ENCODE peak calls at places on chromosomes 16 and 17, in eight cellular contexts. One of them, this sample, is unnamed.
A peak's percentile ranks its signal among the peaks of the same experiment; 100 is the strongest.

GRCh38 chr17:49180303-49180702 is 30.1 kb downstream of the GNGT2 start:
- DNase-seq in A549: peak; percentile 69
- DNase-seq in neural progenitor cell: peak; percentile 66
- DNase-seq in tibial artery: peak; percentile 72
- DNase-seq in mucosa of descending colon: no peak
- DNase-seq in HCT116: peak; percentile 74
- DNase-seq in fibroblast of lung: peak; percentile 64
- DNase-seq in CD8-positive, alpha-beta T cell: peak; percentile 52
- DNase-seq in this sample: peak; percentile 71

GRCh38 chr16:27945233-27945975 is 118.1 kb downstream of the GSG1L start:
- DNase-seq in CD8-positive, alpha-beta T cell: no peak
- DNase-seq in mucosa of descending colon: no peak
- DNase-seq in A549: no peak
- DNase-seq in tibial artery: no peak
- DNase-seq in HCT116: no peak
- DNase-seq in fibroblast of lung: no peak
- DNase-seq in neural progenitor cell: peak; percentile 28
- DNase-seq in this sample: no peak

GRCh38 chr16:66523861-66524354 is 26.0 kb downstream of the TK2 start:
- DNase-seq in tibial artery: no peak
- DNase-seq in CD8-positive, alpha-beta T cell: peak; percentile 34
- DNase-seq in mucosa of descending colon: no peak
- DNase-seq in fibroblast of lung: no peak
- DNase-seq in A549: no peak
- DNase-seq in neural progenitor cell: no peak
- DNase-seq in HCT116: no peak
- DNase-seq in this sample: no peak

GRCh38 chr17:64683791-64684190 is 21.7 kb upstream of the SMURF2 start:
- DNase-seq in A549: no peak
- DNase-seq in HCT116: no peak
- DNase-seq in CD8-positive, alpha-beta T cell: no peak
- DNase-seq in mucosa of descending colon: no peak
- DNase-seq in tibial artery: no peak
- DNase-seq in neural progenitor cell: no peak
- DNase-seq in fibroblast of lung: no peak
- DNase-seq in this sample: no peak

GRCh38 chr16:80350066-80350465 is 190.7 kb upstream of the DYNLRB2 start:
- DNase-seq in A549: no peak
- DNase-seq in CD8-positive, alpha-beta T cell: no peak
- DNase-seq in mucosa of descending colon: no peak
- DNase-seq in fibroblast of lung: no peak
- DNase-seq in tibial artery: no peak
- DNase-seq in neural progenitor cell: no peak
- DNase-seq in HCT116: no peak
- DNase-seq in this sample: no peak

GRCh38 chr16:7839568-7839967 is 506.9 kb downstream of the RBFOX1 start:
- DNase-seq in fibroblast of lung: no peak
- DNase-seq in CD8-positive, alpha-beta T cell: no peak
- DNase-seq in tibial artery: no peak
- DNase-seq in neural progenitor cell: peak; percentile 55
- DNase-seq in mucosa of descending colon: no peak
- DNase-seq in HCT116: no peak
- DNase-seq in A549: no peak
- DNase-seq in this sample: no peak

GRCh38 chr17:77720946-77721822 is 237.3 kb upstream of the TNRC6C start:
- DNase-seq in A549: no peak
- DNase-seq in CD8-positive, alpha-beta T cell: no peak
- DNase-seq in fibroblast of lung: no peak
- DNase-seq in tibial artery: no peak
- DNase-seq in mucosa of descending colon: no peak
- DNase-seq in HCT116: no peak
- DNase-seq in neural progenitor cell: no peak
- DNase-seq in this sample: no peak

GRCh38 chr17:55735784-55736405 is 13.2 kb upstream of the TMEM100 start:
- DNase-seq in A549: peak; percentile 72
- DNase-seq in fibroblast of lung: peak; percentile 74
- DNase-seq in neural progenitor cell: peak; percentile 74
- DNase-seq in HCT116: peak; percentile 49
- DNase-seq in mucosa of descending colon: no peak
- DNase-seq in tibial artery: peak; percentile 54
- DNase-seq in CD8-positive, alpha-beta T cell: no peak
- DNase-seq in this sample: no peak

GRCh38 chr17:75231741-75232464 is 26.4 kb downstream of the NUP85 start:
- DNase-seq in tibial artery: no peak
- DNase-seq in mucosa of descending colon: no peak
- DNase-seq in fibroblast of lung: no peak
- DNase-seq in A549: no peak
- DNase-seq in neural progenitor cell: no peak
- DNase-seq in HCT116: no peak
- DNase-seq in CD8-positive, alpha-beta T cell: no peak
- DNase-seq in this sample: no peak

GRCh38 chr17:75231071-75231470 is 25.6 kb downstream of the NUP85 start:
- DNase-seq in fibroblast of lung: no peak
- DNase-seq in A549: no peak
- DNase-seq in neural progenitor cell: no peak
- DNase-seq in HCT116: no peak
- DNase-seq in mucosa of descending colon: no peak
- DNase-seq in CD8-positive, alpha-beta T cell: no peak
- DNase-seq in tibial artery: no peak
- DNase-seq in this sample: no peak

GRCh38 chr17:75227729-75228128 is 22.2 kb downstream of the NUP85 start:
- DNase-seq in fibroblast of lung: no peak
- DNase-seq in tibial artery: no peak
- DNase-seq in A549: no peak
- DNase-seq in mucosa of descending colon: no peak
- DNase-seq in HCT116: no peak
- DNase-seq in CD8-positive, alpha-beta T cell: no peak
- DNase-seq in neural progenitor cell: no peak
- DNase-seq in this sample: no peak

GRCh38 chr17:75228305-75228704 is 22.8 kb downstream of the NUP85 start:
- DNase-seq in CD8-positive, alpha-beta T cell: no peak
- DNase-seq in neural progenitor cell: no peak
- DNase-seq in A549: no peak
- DNase-seq in fibroblast of lung: no peak
- DNase-seq in mucosa of descending colon: no peak
- DNase-seq in tibial artery: peak; percentile 47
- DNase-seq in HCT116: no peak
- DNase-seq in this sample: no peak

GRCh38 chr17:75228847-75229246 is 23.4 kb downstream of the NUP85 start:
- DNase-seq in HCT116: no peak
- DNase-seq in mucosa of descending colon: no peak
- DNase-seq in CD8-positive, alpha-beta T cell: no peak
- DNase-seq in A549: no peak
- DNase-seq in tibial artery: peak; percentile 47
- DNase-seq in fibroblast of lung: no peak
- DNase-seq in neural progenitor cell: no peak
- DNase-seq in this sample: no peak
- H3K9me3 ChIP-seq in HCT116: no peaks in the 10 kb centered on the region
- H3K9me3 ChIP-seq in mucosa of descending colon: no peaks in the 10 kb centered on the region
- H3K9me3 ChIP-seq in CD8-positive, alpha-beta T cell: no peaks in the 10 kb centered on the region
- H3K9me3 ChIP-seq in A549: no peaks in the 10 kb centered on the region
- H3K9me3 ChIP-seq in tibial artery: no peaks in the 10 kb centered on the region
- H3K9me3 ChIP-seq in fibroblast of lung: no peaks in the 10 kb centered on the region
- H3K9me3 ChIP-seq in neural progenitor cell: no peaks in the 10 kb centered on the region
- H3K9me3 ChIP-seq in this sample: no peaks in the 10 kb centered on the region

GRCh38 chr17:8222380-8222629 is 11.9 kb upstream of the AURKB start:
- DNase-seq in CD8-positive, alpha-beta T cell: no peak
- DNase-seq in mucosa of descending colon: no peak
- DNase-seq in fibroblast of lung: no peak
- DNase-seq in A549: no peak
- DNase-seq in HCT116: peak; percentile 83
- DNase-seq in neural progenitor cell: peak; percentile 86
- DNase-seq in tibial artery: no peak
- DNase-seq in this sample: no peak

GRCh38 chr17:8224891-8225812 is 14.8 kb upstream of the AURKB start:
- DNase-seq in neural progenitor cell: no peak
- DNase-seq in A549: no peak
- DNase-seq in HCT116: no peak
- DNase-seq in CD8-positive, alpha-beta T cell: no peak
- DNase-seq in fibroblast of lung: no peak
- DNase-seq in mucosa of descending colon: no peak
- DNase-seq in tibial artery: no peak
- DNase-seq in this sample: no peak

GRCh38 chr17:8222630-8223355 is 12.4 kb upstream of the AURKB start:
- DNase-seq in neural progenitor cell: peak; percentile 92
- DNase-seq in tibial artery: peak; percentile 95
- DNase-seq in HCT116: peak; percentile 87
- DNase-seq in mucosa of descending colon: peak; percentile 97
- DNase-seq in CD8-positive, alpha-beta T cell: peak; percentile 82
- DNase-seq in A549: peak; percentile 98
- DNase-seq in fibroblast of lung: peak; percentile 95
- DNase-seq in this sample: peak; percentile 83

GRCh38 chr17:8221663-8222379 is 11.4 kb upstream of the AURKB start:
- DNase-seq in mucosa of descending colon: peak; percentile 83
- DNase-seq in tibial artery: peak; percentile 93
- DNase-seq in CD8-positive, alpha-beta T cell: peak; percentile 87
- DNase-seq in fibroblast of lung: peak; percentile 93
- DNase-seq in neural progenitor cell: peak; percentile 89
- DNase-seq in A549: peak; percentile 95
- DNase-seq in HCT116: no peak
- DNase-seq in this sample: peak; percentile 89

DNA sequence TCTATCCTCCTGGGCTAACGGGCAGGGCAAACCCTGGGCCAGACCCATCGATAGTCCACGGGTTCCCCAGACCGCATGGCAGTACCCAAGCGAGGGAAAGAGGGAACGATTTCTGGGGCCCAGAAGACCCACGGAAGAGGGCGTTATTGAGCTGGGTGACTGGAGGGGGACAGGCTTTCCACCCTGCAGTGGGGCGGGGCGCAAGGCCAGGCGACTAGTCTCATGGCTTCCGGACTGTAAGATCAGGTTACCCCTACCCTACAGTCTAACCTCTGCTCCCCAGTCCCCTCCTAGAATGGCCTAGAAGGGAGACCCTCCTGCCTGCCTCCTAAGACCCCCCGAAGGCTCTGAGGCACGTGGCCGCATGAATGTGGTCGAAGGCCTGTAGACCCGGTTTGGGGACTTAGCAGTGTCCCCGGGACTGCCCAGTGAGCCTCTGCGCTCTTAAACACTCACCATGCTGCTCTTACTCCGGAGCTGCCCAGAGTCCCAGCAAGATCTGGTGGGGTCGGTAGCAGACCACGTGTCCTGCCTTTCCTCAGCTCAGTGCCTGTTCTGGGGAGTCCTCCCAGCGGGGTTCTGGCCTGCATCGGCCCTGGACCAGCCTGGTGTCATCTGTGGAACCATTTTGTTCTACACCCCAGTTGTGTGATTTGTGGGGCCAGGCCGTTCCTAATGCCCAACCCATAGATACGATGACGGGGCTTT is 13.1 kb upstream of the AURKB start:
- DNase-seq in A549: peak; percentile 81
- DNase-seq in CD8-positive, alpha-beta T cell: peak; percentile 30
- DNase-seq in tibial artery: peak; percentile 69
- DNase-seq in fibroblast of lung: peak; percentile 62
- DNase-seq in mucosa of descending colon: peak; percentile 87
- DNase-seq in HCT116: no peak
- DNase-seq in neural progenitor cell: peak; percentile 85
- DNase-seq in this sample: no peak
- TF ChIP-seq CTCF in A549: peak; percentile 45
- TF ChIP-seq CTCF in CD8-positive, alpha-beta T cell: no peak
- TF ChIP-seq CTCF in tibial artery: no peak
- TF ChIP-seq CTCF in fibroblast of lung: peak; percentile 30
- TF ChIP-seq CTCF in mucosa of descending colon: no peak
- TF ChIP-seq CTCF in HCT116: no peak
- TF ChIP-seq CTCF in neural progenitor cell: peak; percentile 36
- TF ChIP-seq CTCF in this sample: no peak

GRCh38 chr16:31886227-31886626 is 12.6 kb downstream of the ZNF267 start:
- DNase-seq in CD8-positive, alpha-beta T cell: no peak
- DNase-seq in tibial artery: no peak
- DNase-seq in neural progenitor cell: no peak
- DNase-seq in A549: no peak
- DNase-seq in fibroblast of lung: no peak
- DNase-seq in mucosa of descending colon: no peak
- DNase-seq in HCT116: no peak
- DNase-seq in this sample: no peak

GRCh38 chr16:31893824-31894223 is 20.2 kb downstream of the ZNF267 start:
- DNase-seq in A549: no peak
- DNase-seq in mucosa of descending colon: no peak
- DNase-seq in CD8-positive, alpha-beta T cell: no peak
- DNase-seq in fibroblast of lung: no peak
- DNase-seq in tibial artery: no peak
- DNase-seq in HCT116: no peak
- DNase-seq in neural progenitor cell: no peak
- DNase-seq in this sample: no peak

DNA sequence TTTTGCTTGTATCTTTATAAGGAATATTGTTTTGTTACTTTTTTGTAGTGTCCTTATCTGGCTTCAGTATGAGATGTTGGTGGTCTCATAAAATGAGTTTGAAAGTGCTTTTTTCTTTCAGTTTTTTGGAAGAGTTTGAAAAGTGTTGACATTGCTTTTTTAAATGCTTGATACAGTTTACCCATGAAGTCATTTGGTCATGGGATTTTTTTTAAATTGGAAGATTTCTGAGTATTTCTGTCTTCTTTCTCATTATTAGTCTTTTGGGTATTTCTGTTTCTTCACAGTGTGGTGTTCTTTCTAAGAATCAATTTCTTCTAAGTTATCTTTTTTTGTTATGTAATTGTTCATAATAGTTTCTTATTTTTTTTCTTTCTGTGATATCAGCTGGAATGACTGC is 15.1 kb downstream of the ZNF267 start:
- DNase-seq in fibroblast of lung: no peak
- DNase-seq in HCT116: no peak
- DNase-seq in tibial artery: no peak
- DNase-seq in A549: no peak
- DNase-seq in neural progenitor cell: no peak
- DNase-seq in CD8-positive, alpha-beta T cell: no peak
- DNase-seq in mucosa of descending colon: no peak
- DNase-seq in this sample: no peak
- H3K9me3 ChIP-seq in fibroblast of lung: no peaks in the 10 kb centered on the region
- H3K9me3 ChIP-seq in HCT116: peaks cover 10% of the 10 kb centered on the region
- H3K9me3 ChIP-seq in tibial artery: no peaks in the 10 kb centered on the region
- H3K9me3 ChIP-seq in A549: peaks cover 82% of the 10 kb centered on the region
- H3K9me3 ChIP-seq in neural progenitor cell: peaks cover 21% of the 10 kb centered on the region
- H3K9me3 ChIP-seq in CD8-positive, alpha-beta T cell: no peaks in the 10 kb centered on the region
- H3K9me3 ChIP-seq in mucosa of descending colon: peaks cover 16% of the 10 kb centered on the region
- H3K9me3 ChIP-seq in this sample: peaks cover 18% of the 10 kb centered on the region

DNA sequence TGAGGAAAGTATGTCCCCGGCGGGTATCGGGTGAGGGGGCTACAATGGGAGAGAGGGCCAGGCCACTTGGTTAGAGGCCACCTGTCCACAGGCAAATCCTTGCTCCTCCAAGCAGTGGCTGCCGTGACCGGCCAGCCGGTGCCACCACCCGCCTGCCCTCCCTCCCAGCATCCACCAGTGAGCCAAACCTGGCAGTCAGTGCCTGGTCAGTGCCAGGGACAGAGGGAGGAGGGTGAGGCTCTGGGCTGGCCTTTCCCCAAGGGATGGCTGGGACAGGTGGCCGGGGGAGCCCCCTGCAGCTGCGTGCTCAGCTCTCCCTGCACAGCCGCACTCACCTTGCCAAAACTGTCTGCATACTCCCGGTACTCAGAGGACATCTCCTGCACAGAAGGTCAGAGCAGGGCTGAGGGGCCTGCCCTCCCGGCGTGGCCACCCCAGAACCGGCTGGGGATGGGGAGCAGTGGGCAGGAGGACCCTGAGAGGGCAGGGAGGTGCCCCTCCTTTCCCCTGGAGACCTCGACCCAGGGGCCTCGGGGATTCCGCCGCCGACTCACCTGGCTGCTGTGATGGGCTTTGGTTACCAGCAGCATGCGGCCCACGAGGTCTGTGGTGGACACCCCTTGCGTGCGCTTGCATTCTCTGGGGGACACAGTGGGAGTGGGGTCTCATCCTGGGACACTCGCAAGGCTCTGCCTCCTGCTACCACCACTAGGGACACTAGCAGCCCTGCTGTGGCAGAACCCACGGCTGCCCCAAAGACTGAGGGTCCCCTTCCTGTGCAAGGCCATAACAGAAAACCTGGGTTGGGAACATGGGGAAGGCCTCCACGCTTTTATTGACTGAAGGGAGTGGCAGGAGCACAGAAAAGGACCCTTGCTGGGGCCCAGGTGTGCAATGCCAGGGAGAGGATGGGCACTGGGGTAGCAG is 3.7 kb downstream of the PCYT2 start:
- DNase-seq in mucosa of descending colon: no peak
- DNase-seq in fibroblast of lung: no peak
- DNase-seq in HCT116: no peak
- DNase-seq in CD8-positive, alpha-beta T cell: no peak
- DNase-seq in neural progenitor cell: no peak
- DNase-seq in tibial artery: no peak
- DNase-seq in A549: no peak
- DNase-seq in this sample: no peak
- TF ChIP-seq CTCF in mucosa of descending colon: no peak
- TF ChIP-seq CTCF in fibroblast of lung: no peak
- TF ChIP-seq CTCF in HCT116: peak; percentile 24
- TF ChIP-seq CTCF in CD8-positive, alpha-beta T cell: no peak
- TF ChIP-seq CTCF in neural progenitor cell: peak; percentile 4
- TF ChIP-seq CTCF in tibial artery: no peak
- TF ChIP-seq CTCF in A549: no peak
- TF ChIP-seq CTCF in this sample: no peak

This sample was measured in CD4-positive, alpha-beta T cell.